ENCODE peak calls at places on chromosome 7, in seven cellular contexts. E is GM12865, S is astrocyte of the spinal cord, N is HFFc6, K is upper lobe of right lung, R is uterus, W is GM23338. U is an unnamed sample.

GRCh38 chr7:110841840-110842579 is 248.9 kb upstream of the LRRN3 start:
- DNase-seq in E (no peak), S (no peak), N (no peak), K (no peak), R (no peak), W (no peak), U (no peak)

GRCh38 chr7:31126976-31127375 is 74.9 kb downstream of the ADCYAP1R1 start:
- DNase-seq in E (no peak), S (peak; percentile 20), N (peak; percentile 33), K (no peak), R (no peak), W (no peak), U (no peak)

GRCh38 chr7:81908220-81908619 is 138.4 kb upstream of the HGF start:
- DNase-seq in E (no peak), S (no peak), N (no peak), K (no peak), R (no peak), W (no peak), U (no peak)

GRCh38 chr7:801940-802364 is 30.3 kb upstream of the SUN1 start:
- DNase-seq in E (no peak), S (no peak), N (no peak), K (peak; percentile 89), R (peak; percentile 68), W (no peak), U (no peak)

GRCh38 chr7:158109364-158110033 is 478.1 kb downstream of the PTPRN2 start:
- DNase-seq in E (peak; percentile 2), S (no peak), N (no peak), K (no peak), R (no peak), W (no peak), U (no peak)

GRCh38 chr7:29989257-29989995 is at the start of gene SCRN1:
- DNase-seq in E (peak; percentile 78), S (peak; percentile 37), N (no peak), K (peak; percentile 81), R (peak; percentile 58), W (peak; percentile 68), U (peak; percentile 78)

GRCh38 chr7:87152897-87153641 is 816 bp downstream of the DMTF1 start:
- DNase-seq in E (no peak), S (peak; percentile 32), N (peak; percentile 5), K (peak; percentile 64), R (peak; percentile 25), W (peak; percentile 28), U (peak; percentile 28)

GRCh38 chr7:85186521-85187241 is at the start of gene SEMA3D:
- DNase-seq in E (peak; percentile 71), S (peak; percentile 88), N (peak; percentile 75), K (peak; percentile 80), R (peak; percentile 56), W (peak; percentile 90), U (peak; percentile 71)

GRCh38 chr7:50268223-50268622 is 36.3 kb upstream of the IKZF1 start:
- DNase-seq in E (peak; percentile 63), S (no peak), N (no peak), K (no peak), R (no peak), W (no peak), U (no peak)

GRCh38 chr7:20329389-20330175 is 1.1 kb upstream of the ITGB8 start:
- DNase-seq in E (peak; percentile 76), S (peak; percentile 75), N (peak; percentile 39), K (peak; percentile 74), R (peak; percentile 67), W (peak; percentile 90), U (peak; percentile 67)

GRCh38 chr7:101017099-101017777 is 2.6 kb upstream of the MUC17 start:
- DNase-seq in E (peak; percentile 88), S (peak; percentile 63), N (peak; percentile 92), K (peak; percentile 75), R (peak; percentile 58), W (peak; percentile 86), U (peak; percentile 89)

GRCh38 chr7:42143605-42144252 is 93.3 kb downstream of the GLI3 start:
- DNase-seq in E (no peak), S (peak; percentile 58), N (peak; percentile 47), K (no peak), R (no peak), W (no peak), U (no peak)

GRCh38 chr7:48154792-48155413 is 16.4 kb upstream of the ABCA13 start:
- DNase-seq in E (peak; percentile 48), S (peak; percentile 60), N (peak; percentile 64), K (no peak), R (no peak), W (peak; percentile 57), U (peak; percentile 29)
- TF ChIP-seq CTCF in E (peak; percentile 57), S (peak; percentile 84), N (peak; percentile 87), K (peak; percentile 53), R (peak; percentile 15), W (peak; percentile 75), U (peak; percentile 51)

GRCh38 chr7:51732951-51733350 is 416.3 kb upstream of the COBL start:
- DNase-seq in E (no peak), S (no peak), N (no peak), K (no peak), R (no peak), W (no peak), U (no peak)
- TF ChIP-seq CTCF in E (no peak), S (no peak), N (no peak), K (no peak), R (no peak), W (peak; percentile 34), U (no peak)

DNA sequence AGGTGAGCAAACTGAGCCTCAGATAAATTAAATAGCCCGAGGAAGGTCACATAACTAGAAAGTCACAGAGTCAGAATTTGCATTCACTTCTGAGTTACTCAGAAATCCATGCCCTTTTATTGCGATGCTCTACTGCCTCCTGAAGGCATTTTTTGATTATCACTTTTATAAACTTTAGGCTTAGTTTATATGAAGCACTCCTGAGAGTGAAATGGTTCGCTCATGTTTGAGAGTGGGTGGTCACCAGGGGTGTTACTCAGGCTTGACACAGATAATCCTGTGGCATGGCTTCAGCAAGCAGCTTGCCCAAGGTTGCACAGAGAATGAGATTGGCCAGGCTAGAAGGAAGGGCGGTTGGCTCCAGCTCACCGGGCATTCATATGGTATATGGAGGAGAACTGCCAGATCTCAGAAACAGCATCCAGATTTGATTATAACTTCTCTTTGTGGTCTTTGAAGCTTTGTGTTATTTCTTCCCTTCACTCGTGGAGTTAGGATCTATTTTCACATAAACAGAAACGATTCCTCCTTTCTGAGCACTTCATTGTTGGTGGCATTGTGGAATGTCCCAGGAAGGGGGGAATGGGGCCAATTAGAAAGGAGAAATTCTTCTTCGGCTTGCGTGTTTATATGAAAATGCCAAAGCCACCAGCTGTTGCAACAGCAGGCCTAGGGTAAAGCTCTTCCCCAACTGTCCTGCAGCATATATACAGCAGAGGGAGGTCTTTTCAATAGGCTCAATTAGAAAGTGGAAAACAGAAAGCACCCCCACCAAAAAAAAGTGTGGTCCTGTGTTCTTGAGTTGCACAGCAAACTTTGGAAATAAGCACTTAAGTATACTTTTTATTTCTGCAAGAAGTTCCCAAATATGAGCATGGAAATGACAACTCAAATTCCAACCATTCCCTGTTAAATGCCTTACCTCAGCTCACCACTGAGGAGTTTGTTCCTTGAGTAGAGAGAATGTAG is 628.8 kb downstream of the SUGCT start:
- DNase-seq in E (no peak), S (peak; percentile 46), N (peak; percentile 31), K (no peak), R (no peak), W (no peak), U (no peak)
- TF ChIP-seq CTCF in E (no peak), S (peak; percentile 28), N (peak; percentile 56), K (no peak), R (no peak), W (peak; percentile 34), U (no peak)

GRCh38 chr7:107130487-107131220 is 38.1 kb upstream of the HBP1 start:
- DNase-seq in E (no peak), S (peak; percentile 12), N (no peak), K (no peak), R (no peak), W (peak; percentile 62), U (no peak)
- TF ChIP-seq CTCF in E (peak; percentile 9), S (peak; percentile 34), N (peak; percentile 16), K (no peak), R (no peak), W (peak; percentile 43), U (no peak)

GRCh38 chr7:80387634-80388033 is 124.2 kb downstream of the GNAT3 start:
- DNase-seq in E (no peak), S (no peak), N (no peak), K (no peak), R (no peak), W (peak; percentile 17), U (no peak)

GRCh38 chr7:80386686-80387085 is 125.2 kb downstream of the GNAT3 start:
- DNase-seq in E (no peak), S (peak; percentile 49), N (peak; percentile 25), K (no peak), R (no peak), W (no peak), U (no peak)

GRCh38 chr7:80393786-80394185 is 118.1 kb downstream of the GNAT3 start:
- DNase-seq in E (no peak), S (no peak), N (no peak), K (no peak), R (no peak), W (no peak), U (no peak)

GRCh38 chr7:80392229-80393169 is 119.4 kb downstream of the GNAT3 start:
- DNase-seq in E (no peak), S (peak; percentile 66), N (peak; percentile 55), K (no peak), R (no peak), W (no peak), U (no peak)
- TF ChIP-seq CTCF in E (peak; percentile 10), S (peak; percentile 47), N (peak; percentile 87), K (peak; percentile 58), R (peak; percentile 56), W (no peak), U (peak; percentile 19)

GRCh38 chr7:66105263-66105748 is 9.3 kb upstream of the CRCP start:
- DNase-seq in E (no peak), S (no peak), N (no peak), K (no peak), R (no peak), W (no peak), U (no peak)

GRCh38 chr7:66114743-66115727 is at the start of gene CRCP:
- DNase-seq in E (peak; percentile 90), S (peak; percentile 81), N (peak; percentile 76), K (peak; percentile 93), R (peak; percentile 81), W (peak; percentile 87), U (peak; percentile 92)

GRCh38 chr7:66110861-66111260 is 3.8 kb upstream of the CRCP start:
- DNase-seq in E (no peak), S (peak; percentile 93), N (peak; percentile 97), K (no peak), R (no peak), W (peak; percentile 13), U (no peak)
- TF ChIP-seq CTCF in E (no peak), S (no peak), N (no peak), K (no peak), R (no peak), W (no peak), U (no peak)

GRCh38 chr7:52088008-52088787 is 771.6 kb upstream of the COBL start:
- DNase-seq in E (no peak), S (peak; percentile 4), N (no peak), K (no peak), R (no peak), W (peak; percentile 96), U (no peak)
- TF ChIP-seq CTCF in E (no peak), S (peak; percentile 23), N (no peak), K (no peak), R (no peak), W (peak; percentile 63), U (no peak)

U was measured in GM10248.